ENCODE peak calls at places on chromosome 12, in four cellular contexts. One of them, this sample, is unnamed.

GRCh38 chr12:13701502-13701901 is 279.9 kb downstream of the GRIN2B start:
- DNase-seq in HepG2: no peak
- DNase-seq in SK-N-SH: no peak
- DNase-seq in H1: no peak
- DNase-seq in this sample: no peak

GRCh38 chr12:118061876-118062791 is 1.2 kb upstream of the WSB2 start:
- DNase-seq in HepG2: no peak
- DNase-seq in SK-N-SH: peak
- DNase-seq in H1: no peak
- DNase-seq in this sample: no peak

GRCh38 chr12:15256760-15257159 is 35.5 kb upstream of the RERG start:
- DNase-seq in HepG2: no peak
- DNase-seq in SK-N-SH: no peak
- DNase-seq in H1: no peak
- DNase-seq in this sample: no peak

GRCh38 chr12:33047666-33048065 is 151.1 kb upstream of the PKP2 start:
- DNase-seq in HepG2: no peak
- DNase-seq in SK-N-SH: no peak
- DNase-seq in H1: no peak
- DNase-seq in this sample: no peak

GRCh38 chr12:88882662-88883061 is 302.4 kb upstream of the KITLG start:
- DNase-seq in HepG2: no peak
- DNase-seq in SK-N-SH: no peak
- DNase-seq in H1: no peak
- DNase-seq in this sample: no peak

GRCh38 chr12:14257734-14258467 is 107.6 kb upstream of the ATF7IP start:
- DNase-seq in HepG2: peak
- DNase-seq in SK-N-SH: peak
- DNase-seq in H1: peak
- DNase-seq in this sample: peak

GRCh38 chr12:6524648-6525047 is 9.7 kb upstream of the GAPDH start:
- DNase-seq in HepG2: no peak
- DNase-seq in SK-N-SH: no peak
- DNase-seq in H1: no peak
- DNase-seq in this sample: no peak

GRCh38 chr12:102816816-102817434 is 100.1 kb downstream of the PAH start:
- DNase-seq in HepG2: peak
- DNase-seq in SK-N-SH: peak
- DNase-seq in H1: no peak
- DNase-seq in this sample: no peak

GRCh38 chr12:33440477-33440876 is 858 bp upstream of the SYT10 start:
- DNase-seq in HepG2: no peak
- DNase-seq in SK-N-SH: no peak
- DNase-seq in H1: no peak
- DNase-seq in this sample: no peak

GRCh38 chr12:79329933-79330332 is 360.8 kb downstream of the PAWR start:
- DNase-seq in HepG2: no peak
- DNase-seq in SK-N-SH: no peak
- DNase-seq in H1: no peak
- DNase-seq in this sample: no peak

GRCh38 chr12:12731785-12732184 is 14.6 kb downstream of the CDKN1B start:
- DNase-seq in HepG2: no peak
- DNase-seq in SK-N-SH: no peak
- DNase-seq in H1: no peak
- DNase-seq in this sample: no peak

GRCh38 chr12:24850486-24850885 is 98.4 kb downstream of the BCAT1 start:
- DNase-seq in HepG2: no peak
- DNase-seq in SK-N-SH: no peak
- DNase-seq in H1: no peak
- DNase-seq in this sample: no peak

GRCh38 chr12:16454481-16454880 is 107.0 kb downstream of the MGST1 start:
- DNase-seq in HepG2: no peak
- DNase-seq in SK-N-SH: no peak
- DNase-seq in H1: no peak
- DNase-seq in this sample: no peak

GRCh38 chr12:130949806-130950205 is 3.9 kb upstream of the ADGRD1 start:
- DNase-seq in HepG2: no peak
- DNase-seq in SK-N-SH: no peak
- DNase-seq in H1: no peak
- DNase-seq in this sample: no peak

GRCh38 chr12:28611115-28611435 is 420.8 kb downstream of the CCDC91 start:
- DNase-seq in HepG2: no peak
- DNase-seq in SK-N-SH: no peak
- DNase-seq in H1: no peak
- DNase-seq in this sample: no peak

GRCh38 chr12:77777274-77777673 is 53.4 kb upstream of the NAV3 start:
- DNase-seq in HepG2: no peak
- DNase-seq in SK-N-SH: no peak
- DNase-seq in H1: no peak
- DNase-seq in this sample: no peak

GRCh38 chr12:85803923-85804322 is 32.3 kb downstream of the RASSF9 start:
- DNase-seq in HepG2: no peak
- DNase-seq in SK-N-SH: no peak
- DNase-seq in H1: no peak
- DNase-seq in this sample: no peak

GRCh38 chr12:31204995-31205582 is 120.9 kb downstream of the SINHCAF start:
- DNase-seq in HepG2: no peak
- DNase-seq in SK-N-SH: no peak
- DNase-seq in H1: no peak
- DNase-seq in this sample: peak

GRCh38 chr12:46562625-46563228 is 190.2 kb upstream of the SLC38A2 start:
- DNase-seq in HepG2: peak
- DNase-seq in SK-N-SH: no peak
- DNase-seq in H1: no peak
- DNase-seq in this sample: no peak

GRCh38 chr12:115710104-115710564 is 567.4 kb downstream of the MED13L start:
- DNase-seq in HepG2: no peak
- DNase-seq in SK-N-SH: no peak
- DNase-seq in H1: no peak
- DNase-seq in this sample: no peak

GRCh38 chr12:124388679-124389536 is 94.0 kb downstream of the RFLNA start:
- DNase-seq in HepG2: peak
- DNase-seq in SK-N-SH: peak
- DNase-seq in H1: no peak
- DNase-seq in this sample: no peak

GRCh38 chr12:123879691-123880090 is 92.9 kb downstream of the CCDC92 start:
- DNase-seq in HepG2: no peak
- DNase-seq in SK-N-SH: no peak
- DNase-seq in H1: no peak
- DNase-seq in this sample: no peak

GRCh38 chr12:46679754-46680153 is 146.0 kb downstream of the SLC38A4 start:
- DNase-seq in HepG2: no peak
- DNase-seq in SK-N-SH: no peak
- DNase-seq in H1: no peak
- DNase-seq in this sample: no peak

GRCh38 chr12:79934309-79935020 is 432 bp downstream of the PPP1R12A start:
- DNase-seq in HepG2: peak
- DNase-seq in SK-N-SH: peak
- DNase-seq in H1: peak
- DNase-seq in this sample: no peak

GRCh38 chr12:43402431-43402830 is 149.6 kb downstream of the ADAMTS20 start:
- DNase-seq in HepG2: no peak
- DNase-seq in SK-N-SH: no peak
- DNase-seq in H1: no peak
- DNase-seq in this sample: no peak

DNA sequence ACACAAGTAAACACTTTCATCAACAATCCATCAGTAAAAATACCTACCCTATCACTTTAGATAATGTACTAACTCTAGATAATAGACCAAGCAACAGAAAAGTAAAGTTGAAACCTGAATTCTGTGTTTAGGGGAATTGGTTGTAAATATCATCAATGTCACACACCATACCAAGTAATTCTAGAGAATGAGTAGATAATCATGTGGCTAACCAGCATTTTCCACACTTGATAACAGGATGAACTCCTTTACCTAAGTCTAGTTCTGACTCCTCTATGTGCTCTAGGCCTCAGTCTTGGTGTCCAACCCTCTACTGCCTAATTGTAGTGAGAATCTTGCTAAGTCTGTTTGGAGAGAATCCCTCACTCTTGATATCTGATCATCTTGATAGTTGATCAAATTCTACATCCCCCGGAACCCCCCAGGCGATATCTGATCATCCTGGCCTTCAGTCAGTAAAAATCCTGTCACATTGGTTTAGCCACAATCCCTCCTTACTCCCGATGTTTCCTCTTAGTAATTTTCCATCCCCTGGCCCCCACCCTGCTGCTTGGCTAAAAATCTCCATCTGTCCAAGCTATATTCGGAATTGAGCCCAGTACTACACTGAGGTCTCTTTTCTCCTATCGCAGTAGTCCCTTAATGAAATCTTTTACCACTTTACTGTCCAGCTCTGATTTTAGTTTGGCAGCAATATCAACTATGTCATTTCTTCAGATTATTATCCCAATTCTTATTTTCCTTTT is 3.4 kb upstream of the SLCO1A2 start:
- DNase-seq in HepG2: no peak
- DNase-seq in SK-N-SH: no peak
- DNase-seq in H1: no peak
- DNase-seq in this sample: no peak
- TF ChIP-seq TAF1 in HepG2: no peak
- TF ChIP-seq TAF1 in SK-N-SH: no peak
- TF ChIP-seq TAF1 in H1: no peak
- TF ChIP-seq TAF1 in this sample: no peak

GRCh38 chr12:109524466-109525278 is 47.2 kb downstream of the UBE3B start:
- DNase-seq in HepG2: no peak
- DNase-seq in SK-N-SH: no peak
- DNase-seq in H1: no peak
- DNase-seq in this sample: no peak
- TF ChIP-seq TCF12 in HepG2: no peak
- TF ChIP-seq TCF12 in SK-N-SH: no peak
- TF ChIP-seq TCF12 in H1: no peak
- TF ChIP-seq TCF12 in this sample: no peak

GRCh38 chr12:70032076-70032475 is 207.0 kb downstream of the MYRFL start:
- DNase-seq in HepG2: no peak
- DNase-seq in SK-N-SH: no peak
- DNase-seq in H1: no peak
- DNase-seq in this sample: no peak
- TF ChIP-seq TAF1 in HepG2: no peak
- TF ChIP-seq TAF1 in SK-N-SH: no peak
- TF ChIP-seq TAF1 in H1: no peak
- TF ChIP-seq TAF1 in this sample: no peak

DNA sequence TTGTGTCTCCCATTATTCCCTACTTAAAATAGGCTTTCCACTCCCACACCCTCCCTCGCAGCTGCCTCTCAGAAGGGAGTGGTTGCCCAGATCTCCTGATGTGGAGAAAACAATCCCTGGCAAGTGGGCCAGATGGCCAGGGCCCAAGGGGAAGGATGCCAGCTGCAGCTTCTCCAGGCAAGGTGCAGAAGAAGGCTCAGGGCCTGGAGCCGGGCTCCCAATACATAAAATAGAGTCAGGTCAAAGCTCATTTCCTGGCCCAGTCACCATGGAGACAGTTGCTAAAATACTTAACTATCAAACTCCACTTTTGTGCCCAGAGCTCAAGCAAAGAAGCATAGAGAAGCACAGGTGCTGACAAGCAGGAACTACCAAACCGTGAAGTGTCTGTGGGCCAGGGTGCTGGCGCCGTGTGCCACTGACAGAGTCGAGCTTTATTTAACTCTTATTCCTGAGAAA is 45.7 kb upstream of the ITPR2 start:
- DNase-seq in HepG2: no peak
- DNase-seq in SK-N-SH: peak
- DNase-seq in H1: no peak
- DNase-seq in this sample: no peak
- TF ChIP-seq TCF12 in HepG2: no peak
- TF ChIP-seq TCF12 in SK-N-SH: no peak
- TF ChIP-seq TCF12 in H1: no peak
- TF ChIP-seq TCF12 in this sample: no peak

GRCh38 chr12:65891987-65892481 is 67.8 kb downstream of the HMGA2 start:
- DNase-seq in HepG2: no peak
- DNase-seq in SK-N-SH: no peak
- DNase-seq in H1: no peak
- DNase-seq in this sample: no peak
- TF ChIP-seq TAF1 in HepG2: no peak
- TF ChIP-seq TAF1 in SK-N-SH: peak
- TF ChIP-seq TAF1 in H1: no peak
- TF ChIP-seq TAF1 in this sample: no peak

DNA sequence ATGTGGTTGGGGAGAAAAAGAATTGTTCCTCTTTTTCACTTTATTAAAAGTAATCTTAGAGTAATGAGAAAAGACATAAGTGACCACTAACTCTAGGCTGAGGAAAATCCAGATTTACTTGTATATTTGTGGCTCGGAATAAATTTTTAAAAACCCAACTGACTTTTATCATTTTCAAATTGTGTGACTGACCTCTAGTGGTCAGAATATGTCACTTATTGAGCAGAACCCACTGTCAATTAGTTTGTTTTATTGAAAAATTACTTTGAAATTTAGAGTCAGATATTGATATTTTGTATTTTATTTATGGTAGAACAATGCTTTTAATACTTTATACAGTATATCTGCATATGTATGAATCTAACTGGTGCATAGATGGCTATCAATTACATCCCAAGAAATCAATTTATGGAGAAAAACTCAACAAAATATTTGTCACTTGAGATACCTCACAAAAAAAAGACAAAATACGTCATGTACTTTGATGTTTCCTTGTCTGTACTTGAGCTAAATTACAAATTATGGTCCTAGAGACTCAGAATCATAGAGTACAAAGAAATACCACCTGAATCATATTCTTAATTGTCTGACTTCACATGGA is 229.4 kb downstream of the CNTN1 start:
- DNase-seq in HepG2: peak
- DNase-seq in SK-N-SH: no peak
- DNase-seq in H1: no peak
- DNase-seq in this sample: no peak
- TF ChIP-seq TCF12 in HepG2: no peak
- TF ChIP-seq TCF12 in SK-N-SH: no peak
- TF ChIP-seq TCF12 in H1: no peak
- TF ChIP-seq TCF12 in this sample: no peak

GRCh38 chr12:110100315-110100970 is 23.7 kb upstream of the IFT81 start:
- DNase-seq in HepG2: peak
- DNase-seq in SK-N-SH: peak
- DNase-seq in H1: peak
- DNase-seq in this sample: peak
- TF ChIP-seq TAF1 in HepG2: no peak
- TF ChIP-seq TAF1 in SK-N-SH: no peak
- TF ChIP-seq TAF1 in H1: no peak
- TF ChIP-seq TAF1 in this sample: peak

GRCh38 chr12:57296291-57296690 is 45.3 kb upstream of the STAC3 start:
- DNase-seq in HepG2: no peak
- DNase-seq in SK-N-SH: no peak
- DNase-seq in H1: no peak
- DNase-seq in this sample: no peak
- TF ChIP-seq TCF12 in HepG2: no peak
- TF ChIP-seq TCF12 in SK-N-SH: no peak
- TF ChIP-seq TCF12 in H1: no peak
- TF ChIP-seq TCF12 in this sample: no peak

This sample was measured in GM12878.